ENCODE peak calls at places on chromosomes 6 and 20, in four cellular contexts. Q, Y, F and S are unnamed samples.
A peak's percentile ranks its signal among the peaks of the same experiment; 100 is the strongest.

GRCh38 chr6:151325075-151326050 is 66.0 kb downstream of the ZBTB2 start:
- DNase-seq in Q (no peak), Y (peak; percentile 70), F (peak; percentile 82), S (peak; percentile 62)

GRCh38 chr6:148419430-148419829 is 76.8 kb downstream of the SASH1 start:
- DNase-seq in Q (no peak), Y (no peak), F (no peak), S (no peak)

GRCh38 chr6:102907181-102907580 is 1513.7 kb downstream of the GRIK2 start:
- DNase-seq in Q (peak; percentile 42), Y (no peak), F (no peak), S (no peak)

GRCh38 chr6:30990422-30991086 is 7.0 kb downstream of the MUC21 start:
- DNase-seq in Q (peak; percentile 79), Y (no peak), F (no peak), S (no peak)

GRCh38 chr20:54345301-54345724 is 130.1 kb upstream of the DOK5 start:
- DNase-seq in Q (no peak), Y (no peak), F (no peak), S (no peak)

GRCh38 chr20:48538058-48538825 is 289.6 kb downstream of the PREX1 start:
- DNase-seq in Q (no peak), Y (no peak), F (no peak), S (no peak)

GRCh38 chr6:71248866-71249265 is 39.7 kb upstream of the OGFRL1 start:
- DNase-seq in Q (no peak), Y (no peak), F (no peak), S (no peak)

GRCh38 chr6:111993342-111993741 is 60.6 kb upstream of the CCN6 start:
- DNase-seq in Q (no peak), Y (no peak), F (no peak), S (no peak)

GRCh38 chr6:150201791-150202329 is 59.0 kb downstream of the PPP1R14C start:
- DNase-seq in Q (no peak), Y (no peak), F (peak; percentile 24), S (no peak)

DNA sequence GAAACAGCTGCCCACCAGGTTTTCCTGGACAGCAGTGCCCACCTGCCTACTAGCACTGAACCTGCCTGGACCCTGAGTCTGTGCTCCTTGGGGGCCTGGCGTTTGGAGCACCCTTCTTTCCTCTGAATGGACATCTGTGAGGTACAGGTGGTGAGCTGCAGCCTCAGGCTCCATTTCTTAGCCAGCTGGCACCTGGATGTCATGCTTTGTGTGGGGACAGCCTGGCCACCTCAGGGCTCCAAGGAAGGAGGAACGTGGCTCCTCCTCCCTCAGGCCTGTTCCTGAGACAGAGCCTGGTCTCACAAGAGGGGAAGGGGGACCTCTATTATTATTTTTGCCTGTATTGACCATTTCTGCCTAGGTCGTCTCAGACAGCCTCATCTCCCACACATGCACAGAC is 8.1 kb downstream of the TMEM151B start:
- DNase-seq in Q (no peak), Y (no peak), F (no peak), S (no peak)
- TF ChIP-seq CTCF in Q (no peak), Y (no peak), F (no peak), S (no peak)

GRCh38 chr20:60253471-60253870 is 295.2 kb downstream of the CDH26 start:
- DNase-seq in Q (no peak), Y (no peak), F (no peak), S (no peak)
- TF ChIP-seq CTCF in Q (no peak), Y (no peak), F (no peak), S (no peak)

GRCh38 chr6:43869792-43870659 is 100.0 kb downstream of the VEGFA start:
- DNase-seq in Q (no peak), Y (no peak), F (no peak), S (no peak)

GRCh38 chr6:43870660-43871061 is 100.7 kb downstream of the VEGFA start:
- DNase-seq in Q (no peak), Y (peak; percentile 68), F (no peak), S (no peak)

GRCh38 chr6:43867246-43867645 is 97.2 kb downstream of the VEGFA start:
- DNase-seq in Q (no peak), Y (no peak), F (no peak), S (peak; percentile 27)

GRCh38 chr6:43868467-43868866 is 98.5 kb downstream of the VEGFA start:
- DNase-seq in Q (no peak), Y (no peak), F (no peak), S (no peak)

GRCh38 chr6:43869091-43869710 is 99.2 kb downstream of the VEGFA start:
- DNase-seq in Q (no peak), Y (no peak), F (no peak), S (no peak)
- TF ChIP-seq CTCF in Q (no peak), Y (no peak), F (no peak), S (no peak)

GRCh38 chr6:164897523-164898094 is 411.8 kb downstream of the C6orf118 start:
- DNase-seq in Q (no peak), Y (no peak), F (no peak), S (no peak)
- TF ChIP-seq CTCF in Q (no peak), Y (no peak), F (no peak), S (no peak)

GRCh38 chr6:34143884-34144580 is 1.9 kb downstream of the GRM4 start:
- DNase-seq in Q (no peak), Y (no peak), F (no peak), S (peak; percentile 65)
- TF ChIP-seq CTCF in Q (no peak), Y (no peak), F (no peak), S (no peak)

GRCh38 chr20:58864346-58864745 is 11.8 kb downstream of the GNAS start:
- DNase-seq in Q (no peak), Y (no peak), F (no peak), S (no peak)
- TF ChIP-seq CTCF in Q (peak; percentile 56), Y (no peak), F (peak; percentile 22), S (no peak)

GRCh38 chr6:68968301-68968649 is 333.2 kb downstream of the ADGRB3 start:
- DNase-seq in Q (no peak), Y (no peak), F (no peak), S (no peak)
- TF ChIP-seq CTCF in Q (no peak), Y (no peak), F (no peak), S (no peak)